ENCODE peak calls at places on chromosomes 7 and 10, in nine cellular contexts. I, Q, U, F, V, Z, K, N and L are unnamed samples.

GRCh38 chr7:45601094-45601493 is 26.9 kb downstream of the ADCY1 start:
- DNase-seq in I (no peak), Q (no peak), U (no peak), F (no peak), V (no peak), Z (no peak), K (no peak), N (no peak), L (no peak)

GRCh38 chr7:73850781-73851207 is 8.5 kb upstream of the METTL27 start:
- DNase-seq in I (no peak), Q (no peak), U (no peak), F (no peak), V (no peak), Z (peak), K (no peak), N (peak), L (no peak)

GRCh38 chr7:158645842-158646241 is 58.2 kb upstream of the PTPRN2 start:
- DNase-seq in I (no peak), Q (no peak), U (no peak), F (peak), V (no peak), Z (no peak), K (no peak), N (no peak), L (no peak)

GRCh38 chr10:99372546-99373271 is 43.6 kb downstream of the CNNM1 start:
- DNase-seq in I (no peak), Q (no peak), U (no peak), F (no peak), V (no peak), Z (no peak), K (no peak), N (no peak), L (no peak)

GRCh38 chr7:151740180-151740845 is 136.6 kb downstream of the PRKAG2 start:
- DNase-seq in I (no peak), Q (no peak), U (no peak), F (peak), V (no peak), Z (no peak), K (no peak), N (no peak), L (no peak)

GRCh38 chr7:54946764-54947163 is 72.1 kb upstream of the EGFR start:
- DNase-seq in I (no peak), Q (no peak), U (no peak), F (no peak), V (no peak), Z (no peak), K (no peak), N (no peak), L (no peak)

GRCh38 chr10:110446277-110446676 is 51.4 kb upstream of the DUSP5 start:
- DNase-seq in I (no peak), Q (no peak), U (no peak), F (no peak), V (no peak), Z (no peak), K (no peak), N (no peak), L (no peak)

GRCh38 chr7:45237788-45238461 is 80.3 kb downstream of the RAMP3 start:
- DNase-seq in I (no peak), Q (no peak), U (no peak), F (no peak), V (no peak), Z (no peak), K (no peak), N (no peak), L (no peak)

GRCh38 chr7:157508477-157508881 is 171.7 kb downstream of the DNAJB6 start:
- DNase-seq in I (no peak), Q (no peak), U (no peak), F (no peak), V (no peak), Z (no peak), K (no peak), N (no peak), L (no peak)